ENCODE peak calls at places on chromosomes 12 and 14, in seven cellular contexts. One of them, this sample, is unnamed.

GRCh38 chr14:49879683-49880204 is 13.1 kb upstream of the ARF6 start:
- DNase-seq in fibroblast of the aortic adventitia: peak
- DNase-seq in omental fat pad: no peak
- DNase-seq in activated CD4-positive, alpha-beta T cell treated with anti-CD3 and anti-CD28 coated beads, Interleukin-2, amount 10 ng/mL, durations not matched to agents 7 days and 5 days: peak
- DNase-seq in ascending aorta: no peak
- DNase-seq in cerebellar cortex: peak
- DNase-seq in NCI-H2171: no peak
- DNase-seq in this sample: no peak

GRCh38 chr12:130086248-130086647 is 76.0 kb upstream of the FZD10 start:
- DNase-seq in fibroblast of the aortic adventitia: no peak
- DNase-seq in omental fat pad: no peak
- DNase-seq in activated CD4-positive, alpha-beta T cell treated with anti-CD3 and anti-CD28 coated beads, Interleukin-2, amount 10 ng/mL, durations not matched to agents 7 days and 5 days: peak
- DNase-seq in ascending aorta: no peak
- DNase-seq in cerebellar cortex: no peak
- DNase-seq in NCI-H2171: no peak
- DNase-seq in this sample: no peak

GRCh38 chr12:81187686-81188085 is 109.8 kb downstream of the ACSS3 start:
- DNase-seq in fibroblast of the aortic adventitia: no peak
- DNase-seq in omental fat pad: no peak
- DNase-seq in activated CD4-positive, alpha-beta T cell treated with anti-CD3 and anti-CD28 coated beads, Interleukin-2, amount 10 ng/mL, durations not matched to agents 7 days and 5 days: no peak
- DNase-seq in ascending aorta: no peak
- DNase-seq in cerebellar cortex: no peak
- DNase-seq in NCI-H2171: no peak
- DNase-seq in this sample: no peak

GRCh38 chr12:27498761-27499160 is 25.2 kb upstream of the PPFIBP1 start:
- DNase-seq in fibroblast of the aortic adventitia: peak
- DNase-seq in omental fat pad: no peak
- DNase-seq in activated CD4-positive, alpha-beta T cell treated with anti-CD3 and anti-CD28 coated beads, Interleukin-2, amount 10 ng/mL, durations not matched to agents 7 days and 5 days: no peak
- DNase-seq in ascending aorta: no peak
- DNase-seq in cerebellar cortex: no peak
- DNase-seq in NCI-H2171: no peak
- DNase-seq in this sample: no peak

GRCh38 chr14:49961270-49962222 is 68.7 kb downstream of the ARF6 start:
- DNase-seq in fibroblast of the aortic adventitia: no peak
- DNase-seq in omental fat pad: no peak
- DNase-seq in activated CD4-positive, alpha-beta T cell treated with anti-CD3 and anti-CD28 coated beads, Interleukin-2, amount 10 ng/mL, durations not matched to agents 7 days and 5 days: no peak
- DNase-seq in ascending aorta: no peak
- DNase-seq in cerebellar cortex: no peak
- DNase-seq in NCI-H2171: no peak
- DNase-seq in this sample: no peak

GRCh38 chr14:90675399-90675798 is 140.8 kb downstream of the TTC7B start:
- DNase-seq in fibroblast of the aortic adventitia: peak
- DNase-seq in omental fat pad: no peak
- DNase-seq in activated CD4-positive, alpha-beta T cell treated with anti-CD3 and anti-CD28 coated beads, Interleukin-2, amount 10 ng/mL, durations not matched to agents 7 days and 5 days: no peak
- DNase-seq in ascending aorta: peak
- DNase-seq in cerebellar cortex: peak
- DNase-seq in NCI-H2171: peak
- DNase-seq in this sample: peak

GRCh38 chr12:14395059-14395778 is 29.7 kb downstream of the ATF7IP start:
- DNase-seq in fibroblast of the aortic adventitia: no peak
- DNase-seq in omental fat pad: no peak
- DNase-seq in activated CD4-positive, alpha-beta T cell treated with anti-CD3 and anti-CD28 coated beads, Interleukin-2, amount 10 ng/mL, durations not matched to agents 7 days and 5 days: no peak
- DNase-seq in ascending aorta: no peak
- DNase-seq in cerebellar cortex: no peak
- DNase-seq in NCI-H2171: no peak
- DNase-seq in this sample: no peak

GRCh38 chr14:60095781-60096450 is 4.2 kb downstream of the PCNX4 start:
- DNase-seq in fibroblast of the aortic adventitia: peak
- DNase-seq in omental fat pad: no peak
- DNase-seq in activated CD4-positive, alpha-beta T cell treated with anti-CD3 and anti-CD28 coated beads, Interleukin-2, amount 10 ng/mL, durations not matched to agents 7 days and 5 days: no peak
- DNase-seq in ascending aorta: no peak
- DNase-seq in cerebellar cortex: no peak
- DNase-seq in NCI-H2171: no peak
- DNase-seq in this sample: no peak

GRCh38 chr12:31248815-31249214 is 77.1 kb downstream of the SINHCAF start:
- DNase-seq in fibroblast of the aortic adventitia: no peak
- DNase-seq in omental fat pad: no peak
- DNase-seq in activated CD4-positive, alpha-beta T cell treated with anti-CD3 and anti-CD28 coated beads, Interleukin-2, amount 10 ng/mL, durations not matched to agents 7 days and 5 days: no peak
- DNase-seq in ascending aorta: no peak
- DNase-seq in cerebellar cortex: no peak
- DNase-seq in NCI-H2171: no peak
- DNase-seq in this sample: no peak

GRCh38 chr14:101031721-101032120 is 128.2 kb upstream of the RTL1 start:
- DNase-seq in fibroblast of the aortic adventitia: no peak
- DNase-seq in omental fat pad: no peak
- DNase-seq in activated CD4-positive, alpha-beta T cell treated with anti-CD3 and anti-CD28 coated beads, Interleukin-2, amount 10 ng/mL, durations not matched to agents 7 days and 5 days: no peak
- DNase-seq in ascending aorta: peak
- DNase-seq in cerebellar cortex: no peak
- DNase-seq in NCI-H2171: no peak
- DNase-seq in this sample: no peak

GRCh38 chr12:124786065-124786964 is 77.3 kb downstream of the SCARB1 start:
- DNase-seq in fibroblast of the aortic adventitia: peak
- DNase-seq in omental fat pad: peak
- DNase-seq in activated CD4-positive, alpha-beta T cell treated with anti-CD3 and anti-CD28 coated beads, Interleukin-2, amount 10 ng/mL, durations not matched to agents 7 days and 5 days: no peak
- DNase-seq in ascending aorta: peak
- DNase-seq in cerebellar cortex: peak
- DNase-seq in NCI-H2171: peak
- DNase-seq in this sample: peak

GRCh38 chr14:53151867-53152626 is 1.1 kb downstream of the DDHD1 start:
- DNase-seq in fibroblast of the aortic adventitia: peak
- DNase-seq in omental fat pad: peak
- DNase-seq in activated CD4-positive, alpha-beta T cell treated with anti-CD3 and anti-CD28 coated beads, Interleukin-2, amount 10 ng/mL, durations not matched to agents 7 days and 5 days: peak
- DNase-seq in ascending aorta: peak
- DNase-seq in cerebellar cortex: peak
- DNase-seq in NCI-H2171: peak
- DNase-seq in this sample: no peak

GRCh38 chr12:112711026-112711425 is 80.5 kb upstream of the RPH3A start:
- DNase-seq in fibroblast of the aortic adventitia: no peak
- DNase-seq in omental fat pad: no peak
- DNase-seq in activated CD4-positive, alpha-beta T cell treated with anti-CD3 and anti-CD28 coated beads, Interleukin-2, amount 10 ng/mL, durations not matched to agents 7 days and 5 days: no peak
- DNase-seq in ascending aorta: no peak
- DNase-seq in cerebellar cortex: no peak
- DNase-seq in NCI-H2171: no peak
- DNase-seq in this sample: no peak

This sample was measured in cerebellar nuclear complex.